ENCODE peak calls at places on chromosome 2, in nine cellular contexts. J is EL; V is left ventricle myocardium inferior; P is activated T-helper 9 cell treated with anti-CD3 and anti-CD28 coated beads, Interleukin-2, amount 50 U/mL, for 16 hours; L is left cardiac atrium; A is kidney tubule cell; N is WERI-Rb-1; Q is nephron progenitor cell; U is H7. G is an unnamed sample.

GRCh38 chr2:204000446-204000845 is 63.9 kb downstream of the ICOS start:
- DNase-seq in J (no peak), V (no peak), P (no peak), L (no peak), A (no peak), N (no peak), Q (no peak), U (no peak), G (no peak)

GRCh38 chr2:61770298-61770697 is 83.6 kb downstream of the FAM161A start:
- DNase-seq in J (no peak), V (no peak), P (no peak), L (no peak), A (no peak), N (no peak), Q (no peak), U (no peak), G (no peak)

GRCh38 chr2:238379096-238379810 is 47.5 kb upstream of the ASB1 start:
- DNase-seq in J (peak; percentile 91), V (no peak), P (no peak), L (no peak), A (peak; percentile 91), N (no peak), Q (no peak), U (no peak), G (no peak)

GRCh38 chr2:58428286-58428552 is 187.1 kb upstream of the FANCL start:
- DNase-seq in J (peak; percentile 26), V (no peak), P (no peak), L (no peak), A (peak; percentile 18), N (peak; percentile 49), Q (peak; percentile 61), U (no peak), G (no peak)

GRCh38 chr2:24360050-24360962 is at the start of gene ITSN2:
- DNase-seq in J (peak; percentile 75), V (peak; percentile 87), P (peak; percentile 72), L (peak; percentile 88), A (peak; percentile 89), N (peak; percentile 90), Q (peak; percentile 85), U (peak; percentile 90), G (peak; percentile 86)

GRCh38 chr2:106801256-106801655 is 84.7 kb downstream of the ST6GAL2 start:
- DNase-seq in J (no peak), V (no peak), P (no peak), L (no peak), A (no peak), N (no peak), Q (no peak), U (peak; percentile 62), G (peak; percentile 59)

GRCh38 chr2:16487686-16488085 is 177.9 kb downstream of the CYRIA start:
- DNase-seq in J (no peak), V (no peak), P (no peak), L (peak; percentile 31), A (peak; percentile 44), N (peak; percentile 56), Q (peak; percentile 13), U (peak; percentile 41), G (peak; percentile 48)

GRCh38 chr2:11411768-11412448 is 54.1 kb downstream of the E2F6 start:
- DNase-seq in J (peak; percentile 49), V (no peak), P (no peak), L (peak; percentile 54), A (peak; percentile 44), N (peak; percentile 66), Q (peak; percentile 46), U (peak; percentile 76), G (peak; percentile 68)

GRCh38 chr2:17756629-17757028 is 2.7 kb downstream of the GEN1 start:
- DNase-seq in J (peak; percentile 55), V (no peak), P (no peak), L (no peak), A (peak; percentile 65), N (no peak), Q (no peak), U (no peak), G (no peak)

GRCh38 chr2:98691307-98691706 is 39.6 kb downstream of the MGAT4A start:
- DNase-seq in J (no peak), V (no peak), P (no peak), L (no peak), A (peak; percentile 88), N (no peak), Q (no peak), U (no peak), G (no peak)

GRCh38 chr2:142325870-142326269 is 195.1 kb upstream of the LRP1B start:
- DNase-seq in J (no peak), V (no peak), P (no peak), L (no peak), A (no peak), N (peak; percentile 33), Q (no peak), U (no peak), G (no peak)

GRCh38 chr2:132009874-132010521 is 151.8 kb downstream of the ANKRD30BL start:
- DNase-seq in J (peak; percentile 9), V (no peak), P (no peak), L (peak; percentile 7), A (peak; percentile 37), N (peak; percentile 7), Q (peak; percentile 5), U (peak; percentile 24), G (peak; percentile 11)

GRCh38 chr2:149800624-149801220 is 213.1 kb upstream of the MMADHC start:
- DNase-seq in J (no peak), V (no peak), P (no peak), L (no peak), A (no peak), N (no peak), Q (no peak), U (no peak), G (peak; percentile 37)

GRCh38 chr2:10083692-10084566 is 3.7 kb upstream of the CYS1 start:
- DNase-seq in J (no peak), V (no peak), P (no peak), L (no peak), A (peak; percentile 46), N (no peak), Q (no peak), U (peak; percentile 57), G (no peak)

GRCh38 chr2:7133521-7133920 is 216.3 kb downstream of the RNF144A start:
- DNase-seq in J (peak; percentile 12), V (no peak), P (no peak), L (no peak), A (peak; percentile 44), N (peak; percentile 67), Q (peak; percentile 16), U (no peak), G (peak; percentile 77)

GRCh38 chr2:205903549-205904129 is 182.3 kb downstream of the INO80D start:
- DNase-seq in J (peak; percentile 20), V (no peak), P (no peak), L (no peak), A (peak; percentile 60), N (peak; percentile 76), Q (peak; percentile 23), U (peak; percentile 60), G (peak; percentile 86)

G was measured in mesendoderm.